ENCODE peak calls at places on chromosomes 5 and 9, in eight cellular contexts. One of them, this sample, is unnamed.

GRCh38 chr9:129702563-129702962 is 37.1 kb downstream of the PRRX2 start:
- DNase-seq in right atrium auricular region: no peak
- DNase-seq in neuronal stem cell: no peak
- DNase-seq in tibial artery: peak; percentile 68
- DNase-seq in GM23248: peak; percentile 97
- DNase-seq in mesendoderm: no peak
- DNase-seq in PC-3: peak; percentile 26
- DNase-seq in CD8-positive, alpha-beta T cell: no peak
- DNase-seq in this sample: no peak

GRCh38 chr5:33235824-33236223 is 204.9 kb upstream of the TARS1 start:
- DNase-seq in PC-3: no peak
- DNase-seq in CD8-positive, alpha-beta T cell: no peak
- DNase-seq in tibial artery: no peak
- DNase-seq in GM23248: no peak
- DNase-seq in mesendoderm: no peak
- DNase-seq in neuronal stem cell: no peak
- DNase-seq in right atrium auricular region: no peak
- DNase-seq in this sample: no peak

GRCh38 chr9:120474579-120475243 is 105.3 kb downstream of the CDK5RAP2 start:
- DNase-seq in GM23248: peak; percentile 74
- DNase-seq in mesendoderm: no peak
- DNase-seq in tibial artery: no peak
- DNase-seq in PC-3: no peak
- DNase-seq in neuronal stem cell: no peak
- DNase-seq in right atrium auricular region: no peak
- DNase-seq in CD8-positive, alpha-beta T cell: no peak
- DNase-seq in this sample: no peak

GRCh38 chr5:160556886-160557285 is 135.2 kb downstream of the PTTG1 start:
- DNase-seq in GM23248: peak; percentile 65
- DNase-seq in PC-3: peak; percentile 25
- DNase-seq in CD8-positive, alpha-beta T cell: no peak
- DNase-seq in right atrium auricular region: no peak
- DNase-seq in mesendoderm: no peak
- DNase-seq in tibial artery: no peak
- DNase-seq in neuronal stem cell: no peak
- DNase-seq in this sample: no peak

GRCh38 chr5:124236366-124237231 is 509.8 kb downstream of the ZNF608 start:
- DNase-seq in mesendoderm: no peak
- DNase-seq in GM23248: peak; percentile 4
- DNase-seq in right atrium auricular region: no peak
- DNase-seq in PC-3: no peak
- DNase-seq in neuronal stem cell: no peak
- DNase-seq in CD8-positive, alpha-beta T cell: no peak
- DNase-seq in tibial artery: no peak
- DNase-seq in this sample: no peak

GRCh38 chr5:17807069-17807468 is 172.8 kb downstream of the TAF11L14 start:
- DNase-seq in tibial artery: no peak
- DNase-seq in mesendoderm: no peak
- DNase-seq in neuronal stem cell: no peak
- DNase-seq in GM23248: no peak
- DNase-seq in CD8-positive, alpha-beta T cell: no peak
- DNase-seq in right atrium auricular region: no peak
- DNase-seq in PC-3: no peak
- DNase-seq in this sample: no peak

GRCh38 chr9:32709871-32710270 is 73.5 kb upstream of the TMEM215 start:
- DNase-seq in neuronal stem cell: no peak
- DNase-seq in tibial artery: no peak
- DNase-seq in mesendoderm: peak; percentile 12
- DNase-seq in CD8-positive, alpha-beta T cell: no peak
- DNase-seq in GM23248: no peak
- DNase-seq in right atrium auricular region: no peak
- DNase-seq in PC-3: no peak
- DNase-seq in this sample: no peak

GRCh38 chr9:89715318-89715858 is 110.6 kb downstream of the GADD45G start:
- DNase-seq in GM23248: no peak
- DNase-seq in mesendoderm: no peak
- DNase-seq in CD8-positive, alpha-beta T cell: no peak
- DNase-seq in neuronal stem cell: no peak
- DNase-seq in right atrium auricular region: no peak
- DNase-seq in tibial artery: no peak
- DNase-seq in PC-3: no peak
- DNase-seq in this sample: no peak

GRCh38 chr9:73264636-73265035 is 113.0 kb downstream of the ANXA1 start:
- DNase-seq in right atrium auricular region: no peak
- DNase-seq in GM23248: no peak
- DNase-seq in CD8-positive, alpha-beta T cell: no peak
- DNase-seq in tibial artery: no peak
- DNase-seq in neuronal stem cell: no peak
- DNase-seq in mesendoderm: no peak
- DNase-seq in PC-3: no peak
- DNase-seq in this sample: no peak

GRCh38 chr9:22114956-22115355 is 105.9 kb upstream of the CDKN2B start:
- DNase-seq in CD8-positive, alpha-beta T cell: no peak
- DNase-seq in neuronal stem cell: no peak
- DNase-seq in mesendoderm: no peak
- DNase-seq in PC-3: peak; percentile 14
- DNase-seq in right atrium auricular region: no peak
- DNase-seq in GM23248: peak; percentile 33
- DNase-seq in tibial artery: no peak
- DNase-seq in this sample: no peak

GRCh38 chr5:405421-405820 is 37.6 kb upstream of the EXOC3 start:
- DNase-seq in neuronal stem cell: no peak
- DNase-seq in CD8-positive, alpha-beta T cell: no peak
- DNase-seq in tibial artery: no peak
- DNase-seq in right atrium auricular region: no peak
- DNase-seq in PC-3: no peak
- DNase-seq in GM23248: no peak
- DNase-seq in mesendoderm: no peak
- DNase-seq in this sample: no peak

GRCh38 chr9:113603773-113604172 is 140.2 kb downstream of the RGS3 start:
- DNase-seq in right atrium auricular region: no peak
- DNase-seq in neuronal stem cell: no peak
- DNase-seq in tibial artery: no peak
- DNase-seq in GM23248: no peak
- DNase-seq in CD8-positive, alpha-beta T cell: no peak
- DNase-seq in mesendoderm: no peak
- DNase-seq in PC-3: no peak
- DNase-seq in this sample: no peak

GRCh38 chr5:88190106-88190834 is 78.4 kb downstream of the TMEM161B start:
- DNase-seq in tibial artery: no peak
- DNase-seq in GM23248: no peak
- DNase-seq in PC-3: peak; percentile 72
- DNase-seq in CD8-positive, alpha-beta T cell: no peak
- DNase-seq in mesendoderm: peak; percentile 31
- DNase-seq in neuronal stem cell: no peak
- DNase-seq in right atrium auricular region: no peak
- DNase-seq in this sample: no peak

GRCh38 chr9:133341369-133342082 is 5.5 kb upstream of the SURF6 start:
- DNase-seq in CD8-positive, alpha-beta T cell: no peak
- DNase-seq in tibial artery: peak; percentile 71
- DNase-seq in GM23248: no peak
- DNase-seq in mesendoderm: no peak
- DNase-seq in neuronal stem cell: no peak
- DNase-seq in right atrium auricular region: peak; percentile 66
- DNase-seq in PC-3: no peak
- DNase-seq in this sample: no peak

GRCh38 chr9:77546391-77546790 is 101.7 kb downstream of the GNA14 start:
- DNase-seq in neuronal stem cell: no peak
- DNase-seq in GM23248: no peak
- DNase-seq in right atrium auricular region: no peak
- DNase-seq in CD8-positive, alpha-beta T cell: no peak
- DNase-seq in tibial artery: no peak
- DNase-seq in mesendoderm: peak; percentile 80
- DNase-seq in PC-3: no peak
- DNase-seq in this sample: no peak

GRCh38 chr9:122562134-122562760 is 9.3 kb downstream of the OR1N2 start:
- DNase-seq in right atrium auricular region: no peak
- DNase-seq in tibial artery: no peak
- DNase-seq in mesendoderm: no peak
- DNase-seq in GM23248: no peak
- DNase-seq in PC-3: no peak
- DNase-seq in neuronal stem cell: no peak
- DNase-seq in CD8-positive, alpha-beta T cell: peak; percentile 42
- DNase-seq in this sample: no peak

GRCh38 chr5:82307431-82307830 is 29.3 kb upstream of the RPS23 start:
- DNase-seq in tibial artery: no peak
- DNase-seq in GM23248: peak; percentile 23
- DNase-seq in right atrium auricular region: no peak
- DNase-seq in CD8-positive, alpha-beta T cell: no peak
- DNase-seq in neuronal stem cell: no peak
- DNase-seq in mesendoderm: peak; percentile 48
- DNase-seq in PC-3: no peak
- DNase-seq in this sample: no peak

GRCh38 chr9:136983167-136983566 is 374 bp downstream of the LCNL1 start:
- DNase-seq in PC-3: no peak
- DNase-seq in mesendoderm: no peak
- DNase-seq in tibial artery: no peak
- DNase-seq in GM23248: no peak
- DNase-seq in CD8-positive, alpha-beta T cell: no peak
- DNase-seq in right atrium auricular region: no peak
- DNase-seq in neuronal stem cell: no peak
- DNase-seq in this sample: no peak

GRCh38 chr5:54646285-54647101 is 128.9 kb downstream of the SNX18 start:
- DNase-seq in mesendoderm: peak; percentile 52
- DNase-seq in right atrium auricular region: peak; percentile 94
- DNase-seq in PC-3: peak; percentile 44
- DNase-seq in CD8-positive, alpha-beta T cell: peak; percentile 72
- DNase-seq in GM23248: peak; percentile 73
- DNase-seq in tibial artery: peak; percentile 89
- DNase-seq in neuronal stem cell: peak; percentile 8
- DNase-seq in this sample: no peak
- H3K4me3 ChIP-seq in mesendoderm: no peak overlapping the region
- H3K4me3 ChIP-seq in right atrium auricular region: no peak overlapping the region
- H3K4me3 ChIP-seq in PC-3: no peak overlapping the region
- H3K4me3 ChIP-seq in CD8-positive, alpha-beta T cell: peak overlapping the region; percentile 12
- H3K4me3 ChIP-seq in GM23248: peak overlapping the region; percentile 24
- H3K4me3 ChIP-seq in tibial artery: peak overlapping the region; percentile 36
- H3K4me3 ChIP-seq in neuronal stem cell: no peak overlapping the region
- H3K4me3 ChIP-seq in this sample: no peak overlapping the region

GRCh38 chr5:134538296-134538695 is 12.8 kb downstream of the JADE2 start:
- DNase-seq in tibial artery: no peak
- DNase-seq in GM23248: no peak
- DNase-seq in right atrium auricular region: no peak
- DNase-seq in neuronal stem cell: no peak
- DNase-seq in PC-3: no peak
- DNase-seq in mesendoderm: no peak
- DNase-seq in CD8-positive, alpha-beta T cell: no peak
- DNase-seq in this sample: no peak
- H3K4me1 ChIP-seq in tibial artery: peaks cover 23% of the 10 kb centered on the region
- H3K4me1 ChIP-seq in GM23248: no peaks in the 10 kb centered on the region
- H3K4me1 ChIP-seq in right atrium auricular region: peaks cover 43% of the 10 kb centered on the region
- H3K4me1 ChIP-seq in neuronal stem cell: peaks cover 9% of the 10 kb centered on the region
- H3K4me1 ChIP-seq in PC-3: no peaks in the 10 kb centered on the region
- H3K4me1 ChIP-seq in mesendoderm: peaks cover 10% of the 10 kb centered on the region
- H3K4me1 ChIP-seq in CD8-positive, alpha-beta T cell: peaks cover 47% of the 10 kb centered on the region
- H3K4me1 ChIP-seq in this sample: no peaks in the 10 kb centered on the region

GRCh38 chr5:67094476-67095300 is 101.9 kb downstream of the CD180 start:
- DNase-seq in tibial artery: peak; percentile 22
- DNase-seq in neuronal stem cell: no peak
- DNase-seq in GM23248: peak; percentile 72
- DNase-seq in mesendoderm: peak; percentile 85
- DNase-seq in CD8-positive, alpha-beta T cell: no peak
- DNase-seq in PC-3: no peak
- DNase-seq in right atrium auricular region: no peak
- DNase-seq in this sample: no peak

GRCh38 chr5:67090593-67090992 is 106.0 kb downstream of the CD180 start:
- DNase-seq in CD8-positive, alpha-beta T cell: no peak
- DNase-seq in GM23248: no peak
- DNase-seq in right atrium auricular region: no peak
- DNase-seq in tibial artery: no peak
- DNase-seq in PC-3: no peak
- DNase-seq in mesendoderm: no peak
- DNase-seq in neuronal stem cell: no peak
- DNase-seq in this sample: no peak

GRCh38 chr5:67093259-67093658 is 103.3 kb downstream of the CD180 start:
- DNase-seq in tibial artery: no peak
- DNase-seq in mesendoderm: no peak
- DNase-seq in right atrium auricular region: no peak
- DNase-seq in neuronal stem cell: no peak
- DNase-seq in GM23248: no peak
- DNase-seq in PC-3: no peak
- DNase-seq in CD8-positive, alpha-beta T cell: no peak
- DNase-seq in this sample: no peak

GRCh38 chr5:67092447-67093023 is 104.1 kb downstream of the CD180 start:
- DNase-seq in tibial artery: no peak
- DNase-seq in mesendoderm: no peak
- DNase-seq in GM23248: no peak
- DNase-seq in neuronal stem cell: no peak
- DNase-seq in PC-3: peak; percentile 25
- DNase-seq in right atrium auricular region: no peak
- DNase-seq in CD8-positive, alpha-beta T cell: no peak
- DNase-seq in this sample: no peak

DNA sequence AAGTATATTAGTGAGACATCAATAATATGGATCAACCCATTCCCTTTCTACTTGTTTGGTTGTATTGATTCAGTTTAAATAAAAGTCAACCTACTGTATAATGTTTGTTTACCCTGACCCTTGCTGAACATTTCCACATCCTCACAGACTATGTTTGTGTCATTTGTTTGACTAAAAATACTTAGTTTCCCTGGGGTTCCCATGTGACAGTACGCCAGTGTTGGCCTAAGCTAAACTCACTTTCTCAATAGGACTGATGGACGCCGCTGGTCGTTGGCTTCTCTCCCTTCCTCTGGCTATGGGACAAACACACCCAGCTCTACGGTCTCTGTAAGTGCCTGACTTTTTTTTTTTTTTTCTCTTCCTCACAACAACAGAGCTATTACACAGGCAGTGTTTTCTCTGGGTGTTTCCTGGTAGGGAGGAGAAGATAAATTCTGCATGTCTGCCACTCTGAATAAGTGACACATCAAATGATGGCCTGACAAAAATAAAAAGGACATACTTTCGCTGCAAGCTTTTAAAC is 101.2 kb downstream of the CD180 start:
- DNase-seq in right atrium auricular region: peak; percentile 92
- DNase-seq in PC-3: no peak
- DNase-seq in neuronal stem cell: no peak
- DNase-seq in mesendoderm: peak; percentile 38
- DNase-seq in CD8-positive, alpha-beta T cell: no peak
- DNase-seq in GM23248: peak; percentile 69
- DNase-seq in tibial artery: peak; percentile 92
- DNase-seq in this sample: no peak
- H3K27ac ChIP-seq in right atrium auricular region: peak overlapping the region; percentile 70
- H3K27ac ChIP-seq in PC-3: no peak overlapping the region
- H3K27ac ChIP-seq in neuronal stem cell: peak overlapping the region; percentile 25
- H3K27ac ChIP-seq in mesendoderm: peak overlapping the region; percentile 71
- H3K27ac ChIP-seq in CD8-positive, alpha-beta T cell: no peak overlapping the region
- H3K27ac ChIP-seq in GM23248: peak overlapping the region; percentile 88
- H3K27ac ChIP-seq in tibial artery: peak overlapping the region; percentile 71
- H3K27ac ChIP-seq in this sample: peak overlapping the region; percentile 53

DNA sequence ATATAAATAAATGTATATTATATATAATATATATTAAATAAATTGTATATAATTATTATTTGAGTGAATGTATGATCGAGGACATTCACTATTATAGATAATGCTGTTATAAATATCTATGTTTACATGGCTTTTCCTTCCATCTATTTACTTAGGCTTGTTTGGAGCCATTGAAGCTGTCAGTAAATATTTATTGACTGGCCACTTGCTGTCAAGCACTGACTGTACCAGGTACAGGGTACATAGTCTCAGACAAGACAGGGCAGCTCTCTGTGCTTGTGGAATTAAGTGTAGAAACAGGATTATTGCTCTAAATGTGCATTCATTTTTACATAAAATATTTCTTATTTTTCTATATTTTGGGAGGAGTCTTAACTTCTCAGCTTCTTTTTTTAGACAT is 16.4 kb downstream of the FAXDC2 start:
- DNase-seq in neuronal stem cell: no peak
- DNase-seq in GM23248: no peak
- DNase-seq in CD8-positive, alpha-beta T cell: no peak
- DNase-seq in right atrium auricular region: no peak
- DNase-seq in PC-3: no peak
- DNase-seq in tibial artery: no peak
- DNase-seq in mesendoderm: no peak
- DNase-seq in this sample: no peak
- H3K4me3 ChIP-seq in neuronal stem cell: no peak overlapping the region
- H3K4me3 ChIP-seq in GM23248: no peak overlapping the region
- H3K4me3 ChIP-seq in CD8-positive, alpha-beta T cell: no peak overlapping the region
- H3K4me3 ChIP-seq in right atrium auricular region: no peak overlapping the region
- H3K4me3 ChIP-seq in PC-3: no peak overlapping the region
- H3K4me3 ChIP-seq in tibial artery: peak overlapping the region; percentile 26
- H3K4me3 ChIP-seq in mesendoderm: no peak overlapping the region
- H3K4me3 ChIP-seq in this sample: no peak overlapping the region

This sample was measured in RWPE2.